ENCODE peak calls at places on chromosomes 7 and 10, in seven cellular contexts. K is aorta; L is H9; O is ascending aorta; Y is CD4-positive, CD25-positive, alpha-beta regulatory T cell; R is heart left ventricle; S is cardiac muscle cell. W is an unnamed sample.

GRCh38 chr10:44310762-44311562 is 73.9 kb downstream of the CXCL12 start:
- DNase-seq in O (peak; percentile 92), R (peak; percentile 90), L (peak; percentile 93), Y (peak; percentile 13), K (peak; percentile 95), S (peak; percentile 97), W (peak; percentile 96)

GRCh38 chr7:136056827-136057226 is 79.7 kb upstream of the MTPN start:
- DNase-seq in R (no peak), O (no peak), S (peak; percentile 35), L (no peak), Y (no peak), K (no peak), W (no peak)

GRCh38 chr10:47031251-47031952 is 120.2 kb downstream of the PTPN20 start:
- DNase-seq in Y (no peak), L (peak; percentile 47), K (peak; percentile 66), R (peak; percentile 19), O (peak; percentile 63), S (no peak), W (peak; percentile 79)

GRCh38 chr7:19410096-19410495 is 264.9 kb upstream of the FERD3L start:
- DNase-seq in Y (no peak), R (no peak), O (no peak), S (no peak), K (no peak), L (no peak), W (no peak)

GRCh38 chr10:57699944-57700343 is 567.8 kb downstream of the IPMK start:
- DNase-seq in S (no peak), L (no peak), R (no peak), O (no peak), Y (no peak), K (no peak), W (no peak)

GRCh38 chr7:92766461-92767003 is 69.8 kb downstream of the CDK6 start:
- DNase-seq in R (no peak), K (no peak), Y (no peak), S (peak; percentile 36), O (no peak), L (no peak), W (no peak)

GRCh38 chr7:136964347-136964746 is 95.9 kb downstream of the CHRM2 start:
- DNase-seq in Y (no peak), S (no peak), L (no peak), O (no peak), R (no peak), K (no peak), W (no peak)

GRCh38 chr10:93071674-93072224 is 1.9 kb upstream of the CYP26A1 start:
- DNase-seq in O (no peak), Y (no peak), L (peak; percentile 83), S (peak; percentile 91), K (no peak), R (no peak), W (peak; percentile 85)

GRCh38 chr10:77513783-77514331 is 123.8 kb downstream of the KCNMA1 start:
- DNase-seq in K (peak; percentile 94), S (peak; percentile 36), Y (no peak), R (no peak), L (peak; percentile 58), O (peak; percentile 94), W (peak; percentile 93)

DNA sequence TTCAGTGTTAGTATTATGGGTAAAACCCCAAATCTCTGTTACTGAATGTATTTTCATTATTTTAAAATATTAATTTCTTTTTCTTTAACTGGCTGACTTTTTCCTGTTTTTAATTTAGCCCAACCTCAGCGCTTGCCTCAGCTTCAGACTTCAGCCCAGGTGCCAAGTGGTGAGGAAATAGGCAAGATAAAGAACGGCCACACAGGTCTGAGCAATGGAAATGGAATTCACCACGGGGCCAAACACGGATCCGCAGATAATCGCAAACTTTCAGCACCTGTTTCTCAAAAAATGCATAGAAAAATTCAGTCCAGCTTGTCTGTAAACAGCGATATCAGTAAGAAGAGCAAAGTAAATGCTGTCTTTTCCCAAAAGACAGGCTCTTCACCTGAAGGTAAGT is 57.5 kb downstream of the MDFIC start:
- DNase-seq in Y (no peak), R (peak; percentile 67), K (no peak), L (no peak), O (peak; percentile 67), S (no peak), W (no peak)
- H3K27ac ChIP-seq in Y (no peak overlapping the region), R (peak overlapping the region; percentile 65), K (no peak overlapping the region), L (no peak overlapping the region), O (no peak overlapping the region), S (no peak overlapping the region), W (no peak overlapping the region)

DNA sequence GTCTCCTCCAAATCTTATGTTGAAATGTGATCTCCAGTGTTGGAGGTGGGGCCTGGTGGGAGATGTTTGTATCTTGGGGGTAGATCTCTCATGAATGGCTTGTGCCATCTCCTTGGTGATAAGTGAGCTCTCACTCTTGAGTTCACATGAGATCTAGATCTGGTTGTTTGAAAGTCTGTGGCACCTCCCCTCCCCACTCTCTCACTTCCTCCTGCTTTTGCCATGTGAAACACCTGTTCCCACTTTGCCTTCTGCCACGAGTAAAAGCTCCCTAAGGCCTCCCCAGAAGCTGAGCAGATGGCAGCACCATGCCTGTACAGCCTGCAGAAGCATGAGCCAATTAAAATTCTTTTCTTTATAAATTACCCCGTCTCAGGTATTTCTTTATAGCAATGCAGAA is 23.5 kb downstream of the TMEM229A start:
- DNase-seq in S (no peak), K (no peak), L (no peak), R (no peak), Y (no peak), O (no peak), W (no peak)
- H3K27ac ChIP-seq in S (no peak overlapping the region), K (no peak overlapping the region), L (no peak overlapping the region), R (no peak overlapping the region), Y (no peak overlapping the region), O (no peak overlapping the region), W (no peak overlapping the region)

DNA sequence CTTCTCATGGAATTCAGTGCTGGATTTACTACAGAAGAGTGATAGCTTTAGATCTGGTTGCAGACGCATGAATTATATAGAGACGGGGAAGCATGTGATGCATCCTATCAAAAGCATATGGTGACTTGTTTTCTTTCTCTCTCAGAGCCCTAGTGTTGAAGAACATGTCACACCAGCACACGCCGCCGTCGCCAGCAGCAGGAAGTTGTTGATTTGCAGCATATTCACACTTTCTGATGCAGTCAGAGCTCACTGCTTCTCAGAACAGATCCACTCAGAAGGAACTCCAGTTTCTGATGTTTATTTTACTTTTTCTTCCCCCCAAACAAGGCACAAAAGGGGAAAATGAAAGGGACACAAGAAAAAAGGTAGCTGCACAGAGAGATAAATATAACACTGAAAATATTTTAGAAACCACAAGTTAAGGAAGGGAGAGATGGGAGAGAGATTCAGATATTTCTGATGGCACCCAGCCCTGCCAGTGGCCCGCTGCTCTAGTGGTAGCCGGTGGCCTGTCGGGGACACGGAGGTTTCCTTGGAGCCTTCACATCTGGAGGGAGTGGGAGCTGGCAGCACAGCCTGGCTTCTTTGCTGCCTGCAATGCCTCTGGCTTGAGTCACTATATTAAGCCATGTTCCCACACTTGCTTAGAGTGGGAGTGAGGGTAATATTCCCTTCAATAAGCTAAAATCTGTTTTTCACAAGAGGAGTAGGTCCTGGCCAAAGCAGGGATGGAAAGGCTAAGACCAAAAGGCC is 123.2 kb downstream of the NRP1 start:
- DNase-seq in K (peak; percentile 85), S (no peak), Y (no peak), L (no peak), R (peak; percentile 45), O (peak; percentile 79), W (peak; percentile 83)
- H3K27ac ChIP-seq in K (peak overlapping the region; percentile 61), S (peak overlapping the region; percentile 34), Y (no peak overlapping the region), L (no peak overlapping the region), R (peak overlapping the region; percentile 79), O (peak overlapping the region; percentile 64), W (peak overlapping the region; percentile 89)

DNA sequence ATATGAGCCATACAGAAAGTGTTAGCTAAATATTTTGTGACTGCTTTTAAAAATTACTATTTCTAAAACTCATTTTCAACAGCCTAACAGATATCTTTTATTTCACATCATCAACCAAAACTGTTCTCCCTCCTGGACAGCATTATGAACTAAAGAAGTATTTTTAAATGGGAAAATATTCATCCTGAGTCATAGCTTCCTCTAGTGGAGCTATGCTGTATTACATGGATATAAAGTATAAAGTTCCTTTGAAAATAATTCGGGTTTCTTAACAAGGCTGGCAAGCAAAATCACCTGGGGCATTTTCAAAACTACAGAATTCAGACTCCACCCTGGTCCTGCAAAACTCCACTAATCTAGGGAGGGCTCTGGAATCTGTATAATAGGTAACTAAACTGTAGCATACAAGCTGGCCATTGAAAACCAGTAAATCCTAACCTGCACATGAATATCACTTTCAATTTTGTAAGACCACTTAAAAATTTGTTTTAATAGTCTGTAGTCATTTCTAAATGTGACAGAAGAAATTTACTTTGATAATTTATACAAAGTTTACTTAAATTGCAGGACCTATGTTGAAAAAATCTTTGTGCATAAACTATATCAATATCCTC is 53.5 kb downstream of the SCIN start:
- DNase-seq in S (peak; percentile 33), K (no peak), L (no peak), R (no peak), O (no peak), Y (no peak), W (no peak)
- H3K27ac ChIP-seq in S (no peak overlapping the region), K (no peak overlapping the region), L (no peak overlapping the region), R (no peak overlapping the region), O (no peak overlapping the region), Y (no peak overlapping the region), W (no peak overlapping the region)

GRCh38 chr10:87617503-87617902 is 42.2 kb upstream of the PAPSS2 start:
- DNase-seq in R (no peak), Y (no peak), K (no peak), S (no peak), L (no peak), O (no peak), W (no peak)
- H3K27ac ChIP-seq in R (no peak overlapping the region), Y (no peak overlapping the region), K (no peak overlapping the region), S (no peak overlapping the region), L (no peak overlapping the region), O (no peak overlapping the region), W (no peak overlapping the region)

DNA sequence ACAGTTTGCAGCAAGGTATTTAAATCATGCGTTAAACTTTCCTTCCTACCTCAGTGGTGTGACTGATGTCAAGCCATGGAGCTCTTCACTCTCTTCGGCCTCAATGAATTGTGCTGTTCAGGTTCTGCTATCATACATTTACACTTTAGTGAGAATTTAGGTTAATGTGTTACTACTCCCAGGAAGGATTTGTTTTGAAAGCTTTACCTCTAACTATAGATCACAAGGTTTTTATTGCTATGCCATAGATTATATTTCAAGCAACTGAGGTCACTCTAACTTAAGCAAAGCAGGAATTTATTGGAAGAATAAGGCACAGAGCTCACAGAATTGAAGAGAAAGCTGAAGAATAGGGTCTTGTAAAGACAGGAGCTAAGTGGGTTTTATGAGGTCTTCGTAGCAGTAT is 11.0 kb upstream of the ADD3 start:
- DNase-seq in Y (no peak), K (no peak), R (no peak), L (no peak), O (no peak), S (no peak), W (no peak)
- H3K27ac ChIP-seq in Y (no peak overlapping the region), K (no peak overlapping the region), R (peak overlapping the region; percentile 75), L (no peak overlapping the region), O (no peak overlapping the region), S (no peak overlapping the region), W (no peak overlapping the region)

DNA sequence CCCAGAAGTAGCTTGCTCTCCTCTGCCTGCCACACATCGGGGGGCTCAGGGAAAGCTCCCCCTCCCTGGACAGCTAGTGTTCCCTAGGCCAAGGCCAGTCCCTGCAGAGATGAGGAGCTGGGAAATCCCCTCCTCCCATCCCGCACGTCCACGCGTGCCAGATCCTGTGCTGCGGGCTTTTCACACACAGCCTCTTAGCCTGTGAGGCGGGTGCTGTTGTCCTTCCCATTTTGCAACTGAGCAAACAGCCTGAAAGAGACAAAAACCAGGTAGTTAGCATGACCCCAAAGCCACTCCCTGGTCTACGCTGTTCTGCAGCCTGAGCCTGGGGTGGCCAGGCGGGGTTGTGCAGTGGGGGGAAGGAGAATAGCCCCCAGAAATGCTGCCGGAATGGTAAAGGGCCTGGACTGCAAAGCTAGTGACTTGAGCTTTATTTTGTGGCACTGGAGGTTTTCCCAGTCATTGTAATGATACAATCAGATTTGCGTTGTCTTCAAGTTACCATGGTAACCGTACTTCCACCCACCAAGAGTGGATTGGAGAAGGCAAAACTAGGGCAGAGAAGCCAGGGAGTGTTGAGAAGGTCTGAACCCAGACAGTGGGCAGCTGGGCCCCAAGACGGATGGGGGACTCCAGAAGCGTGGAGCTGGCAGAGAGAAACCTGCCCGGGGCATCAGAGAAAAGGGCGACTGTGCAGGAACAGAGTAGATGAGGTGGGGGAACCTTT is 98.6 kb upstream of the KCTD7 start:
- DNase-seq in K (no peak), L (no peak), Y (no peak), O (no peak), R (no peak), S (no peak), W (peak; percentile 39)
- H3K27ac ChIP-seq in K (no peak overlapping the region), L (no peak overlapping the region), Y (no peak overlapping the region), O (no peak overlapping the region), R (no peak overlapping the region), S (no peak overlapping the region), W (no peak overlapping the region)

W was measured in osteoblast.